ENCODE peak calls at places on chromosomes 16 and 17, in four cellular contexts. R is HepG2, I is upper lobe of left lung, A is K562. M is an unnamed sample.

GRCh38 chr16:57239089-57239488 is 6.0 kb upstream of the ARL2BP start:
- ATAC-seq in A (no peak), I (no peak), R (no peak), M (no peak)

GRCh38 chr16:23959069-23959800 is 123.5 kb downstream of the PRKCB start:
- ATAC-seq in R (no peak), A (peak), I (peak), M (no peak)

GRCh38 chr16:71761097-71761496 is 36.6 kb upstream of the PHLPP2 start:
- ATAC-seq in A (no peak), I (no peak), R (no peak), M (no peak)

GRCh38 chr16:49754495-49755290 is 101.2 kb downstream of the ZNF423 start:
- ATAC-seq in A (peak), R (no peak), I (peak), M (peak)

GRCh38 chr16:65227041-65227835 is 105.4 kb upstream of the CDH11 start:
- ATAC-seq in A (no peak), I (no peak), R (no peak), M (no peak)

GRCh38 chr17:9929873-9930272 is 24.8 kb upstream of the RCVRN start:
- ATAC-seq in I (peak), A (no peak), R (no peak), M (peak)

GRCh38 chr17:63950940-63951907 is 19.1 kb upstream of the CD79B start:
- ATAC-seq in A (peak), I (no peak), R (peak), M (no peak)

GRCh38 chr16:46745594-46745993 is 2.5 kb downstream of the MYLK3 start:
- ATAC-seq in R (no peak), I (no peak), A (no peak), M (no peak)

GRCh38 chr16:1643521-1643920 is 31.4 kb downstream of the CRAMP1 start:
- ATAC-seq in A (no peak), R (no peak), I (no peak), M (no peak)

GRCh38 chr17:31058958-31059357 is 35.8 kb upstream of the NF1 start:
- ATAC-seq in A (peak), I (peak), R (no peak), M (no peak)

GRCh38 chr16:17062676-17063075 is 408.1 kb downstream of the XYLT1 start:
- ATAC-seq in R (no peak), A (no peak), I (no peak), M (no peak)

GRCh38 chr16:77066896-77067496 is 124.0 kb upstream of the MON1B start:
- ATAC-seq in A (no peak), R (no peak), I (no peak), M (no peak)

GRCh38 chr17:49002331-49002730 is 5.1 kb downstream of the IGF2BP1 start:
- ATAC-seq in I (no peak), A (no peak), R (no peak), M (no peak)

GRCh38 chr17:81821147-81821546 is 11.9 kb downstream of the MCRIP1 start:
- ATAC-seq in I (no peak), A (no peak), R (no peak), M (no peak)

GRCh38 chr16:25060920-25061319 is 45.8 kb upstream of the ARHGAP17 start:
- ATAC-seq in I (peak), A (peak), R (no peak), M (no peak)

GRCh38 chr17:32609085-32609484 is 122.3 kb downstream of the CDK5R1 start:
- ATAC-seq in I (no peak), R (peak), A (no peak), M (no peak)

GRCh38 chr16:12669908-12670307 is 133.8 kb downstream of the CPPED1 start:
- ATAC-seq in A (no peak), I (no peak), R (no peak), M (no peak)

GRCh38 chr17:21418446-21419298 is 42.5 kb downstream of the KCNJ12 start:
- ATAC-seq in I (no peak), A (no peak), R (no peak), M (no peak)

GRCh38 chr16:70576431-70577255 is 53.0 kb downstream of the SF3B3 start:
- ATAC-seq in R (peak), A (peak), I (peak), M (no peak)

GRCh38 chr16:714079-714478 is 839 bp upstream of the METRN start:
- ATAC-seq in I (no peak), A (no peak), R (no peak), M (no peak)

GRCh38 chr17:62600805-62601204 is 26.7 kb upstream of the MRC2 start:
- ATAC-seq in A (no peak), R (no peak), I (peak), M (no peak)

GRCh38 chr17:2207815-2208515 is 95.6 kb downstream of the SMG6 start:
- ATAC-seq in I (no peak), A (no peak), R (no peak), M (no peak)

GRCh38 chr16:57590654-57591085 is 37.8 kb upstream of the ADGRG1 start:
- ATAC-seq in I (peak), A (peak), R (peak), M (no peak)

GRCh38 chr17:34886831-34887230 is 74.4 kb downstream of the CCT6B start:
- ATAC-seq in A (peak), I (no peak), R (no peak), M (no peak)

GRCh38 chr17:29771561-29771960 is 148.8 kb upstream of the CORO6 start:
- ATAC-seq in I (no peak), R (no peak), A (no peak), M (no peak)

GRCh38 chr16:80277182-80277581 is 263.6 kb upstream of the DYNLRB2 start:
- ATAC-seq in I (no peak), R (peak), A (peak), M (no peak)

GRCh38 chr16:89104303-89104702 is 10.7 kb downstream of the ACSF3 start:
- ATAC-seq in I (no peak), R (no peak), A (no peak), M (no peak)

GRCh38 chr16:21703589-21704174 is 39.9 kb downstream of the OTOA start:
- ATAC-seq in I (no peak), A (no peak), R (peak), M (no peak)

GRCh38 chr17:65430209-65430833 is 131.1 kb downstream of the AXIN2 start:
- ATAC-seq in A (no peak), R (no peak), I (no peak), M (no peak)

GRCh38 chr16:83599789-83600462 is 207.9 kb upstream of the HSBP1 start:
- ATAC-seq in A (no peak), I (peak), R (peak), M (no peak)

GRCh38 chr17:19672009-19672837 is 23.7 kb downstream of the ALDH3A2 start:
- ATAC-seq in A (no peak), R (peak), I (peak), M (peak)

GRCh38 chr17:343211-343610 is 9.4 kb downstream of the RPH3AL start:
- ATAC-seq in A (no peak), R (no peak), I (no peak), M (no peak)
- TF ChIP-seq POLR2AphosphoS5 in A (no peak), R (no peak), I (no peak), M (no peak)

DNA sequence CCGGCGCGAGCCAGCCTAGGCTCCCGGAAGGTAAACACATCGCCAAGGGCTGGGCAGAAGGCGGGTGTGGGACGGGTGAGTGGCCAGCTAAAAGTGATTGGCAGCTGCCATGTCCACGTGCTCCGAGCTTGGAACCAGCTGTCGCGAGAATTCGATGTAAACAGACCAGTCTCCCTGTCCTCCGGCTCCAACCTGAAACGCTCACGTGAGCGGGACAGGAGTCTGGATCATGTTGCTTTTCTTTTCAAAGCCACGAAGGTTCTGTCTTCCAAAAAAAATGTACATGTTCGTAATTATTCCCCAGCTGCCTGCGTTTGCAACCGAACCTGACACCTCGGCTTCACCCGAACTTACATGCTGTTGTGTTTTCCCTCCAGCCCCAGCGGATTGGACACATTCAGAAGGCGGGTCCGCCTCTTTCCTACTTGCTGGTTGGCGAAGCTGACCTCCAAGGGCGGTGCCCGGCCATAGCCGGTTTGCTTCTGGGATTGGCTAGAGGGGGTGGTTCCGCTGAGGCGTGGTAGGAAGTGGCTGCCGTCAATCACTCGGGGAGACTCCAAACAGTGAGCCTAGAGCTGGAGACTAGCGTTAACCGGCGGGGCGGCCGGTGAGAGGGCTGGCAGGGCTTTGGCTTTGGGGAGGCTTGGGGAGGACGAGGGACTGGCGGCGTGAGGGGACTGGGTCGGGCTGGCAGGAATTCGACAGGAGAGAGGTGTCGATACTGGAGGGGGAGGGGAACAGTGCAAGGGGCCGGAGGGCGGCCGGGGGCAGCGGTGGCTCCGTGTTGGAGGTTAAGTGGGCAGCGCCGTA is at the start of gene BCAS3:
- ATAC-seq in R (peak), I (peak), A (peak), M (peak)
- H3K27ac ChIP-seq in R (peak), I (peak), A (peak), M (peak)

DNA sequence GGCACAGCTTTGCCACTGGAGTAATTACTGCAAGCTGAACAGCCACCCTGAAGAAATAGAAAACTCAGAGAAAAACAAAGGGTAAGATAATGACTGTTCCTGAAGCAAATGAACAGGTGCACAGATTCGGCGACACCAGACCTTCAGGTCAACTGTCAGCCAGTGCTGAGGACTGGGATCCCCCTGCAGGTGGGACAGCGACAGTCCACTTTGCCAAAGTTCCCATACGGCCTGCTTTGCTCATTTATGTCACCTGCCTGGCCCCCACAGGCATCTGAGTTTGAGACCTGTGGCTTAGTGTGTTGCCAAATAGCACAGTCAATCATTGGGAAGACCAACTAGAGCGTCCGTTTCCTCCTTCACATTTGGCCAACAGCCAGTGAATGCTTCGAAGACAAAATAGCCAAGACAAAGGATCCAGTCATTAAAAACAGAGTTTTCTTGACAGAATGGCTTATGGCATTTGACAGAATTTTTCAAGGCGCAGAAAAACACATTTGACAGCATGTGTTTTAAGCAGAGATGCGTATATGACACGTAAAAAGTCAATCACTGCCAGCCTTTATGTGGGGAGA is 113.8 kb downstream of the ABCC12 start:
- ATAC-seq in I (no peak), A (peak), R (peak), M (no peak)
- TF ChIP-seq EP300 in I (no peak), A (no peak), R (no peak), M (no peak)

DNA sequence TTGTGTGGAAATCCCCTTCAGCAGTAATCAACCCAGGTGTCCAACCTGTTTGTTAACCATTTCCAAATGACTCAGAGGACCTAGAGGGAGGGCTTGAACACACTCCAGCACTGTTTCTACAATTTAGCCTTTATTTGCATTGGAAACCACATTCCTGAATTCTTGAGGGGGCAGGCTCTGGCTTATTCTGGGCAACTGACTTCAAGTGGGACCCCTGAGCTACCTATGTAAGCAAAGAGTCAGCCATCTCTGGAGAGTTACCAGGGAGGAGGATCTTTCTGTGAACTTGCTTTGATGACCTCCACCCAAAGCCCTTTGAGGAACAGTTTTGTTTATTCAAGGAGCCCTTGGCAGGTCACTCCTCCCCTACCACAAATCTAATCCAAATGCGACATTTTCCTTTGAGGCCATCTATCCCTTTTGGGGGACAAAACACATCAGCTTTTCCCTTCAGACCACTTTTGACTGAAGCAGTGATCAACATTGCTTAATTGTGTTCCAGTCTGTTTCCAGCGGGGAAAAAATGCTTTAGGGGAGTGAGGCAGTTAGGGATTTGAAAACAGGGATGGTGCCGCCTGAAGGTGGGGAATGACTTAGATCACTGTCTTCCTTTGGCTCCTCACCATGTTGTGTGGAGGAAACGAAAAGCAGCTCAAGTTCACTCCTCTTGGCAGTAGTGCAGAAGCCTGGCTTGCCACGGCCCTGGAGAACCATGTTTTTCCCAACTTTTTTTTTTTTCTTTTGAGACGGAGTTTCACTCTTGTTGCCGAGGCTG is 46.2 kb downstream of the TUBD1 start:
- ATAC-seq in R (peak), I (peak), A (no peak), M (peak)
- TF ChIP-seq POLR2AphosphoS5 in R (no peak), I (peak), A (no peak), M (peak)

GRCh38 chr17:50099003-50099402 is 3.9 kb downstream of the PDK2 start:
- ATAC-seq in I (no peak), A (no peak), R (no peak), M (no peak)

GRCh38 chr17:50102164-50102991 is 7.2 kb downstream of the PDK2 start:
- ATAC-seq in I (peak), R (peak), A (no peak), M (peak)

GRCh38 chr17:50100921-50101345 is 5.8 kb downstream of the PDK2 start:
- ATAC-seq in R (no peak), A (peak), I (no peak), M (peak)

GRCh38 chr17:50101346-50102163 is 6.4 kb downstream of the PDK2 start:
- ATAC-seq in A (peak), I (peak), R (peak), M (peak)

GRCh38 chr17:50100480-50100883 is 5.3 kb downstream of the PDK2 start:
- ATAC-seq in R (no peak), I (no peak), A (no peak), M (no peak)
- H3K27ac ChIP-seq in R (peak), I (no peak), A (no peak), M (peak)

GRCh38 chr17:72580321-72581127 is 459.7 kb downstream of the SOX9 start:
- ATAC-seq in A (no peak), R (peak), I (no peak), M (no peak)
- TF ChIP-seq EP300 in A (no peak), R (peak), I (no peak), M (no peak)

GRCh38 chr17:7887038-7887481 is 1.5 kb upstream of the CHD3 start:
- ATAC-seq in R (no peak), A (no peak), I (no peak), M (no peak)

GRCh38 chr17:7887482-7888183 is 956 bp upstream of the CHD3 start:
- ATAC-seq in R (peak), A (peak), I (peak), M (peak)

GRCh38 chr17:7888184-7888920 is at the start of gene CHD3:
- ATAC-seq in A (no peak), R (peak), I (peak), M (peak)

GRCh38 chr17:7886227-7887037 is 2.2 kb upstream of the CHD3 start:
- ATAC-seq in A (peak), R (peak), I (no peak), M (no peak)

GRCh38 chr17:7889166-7889584 is 586 bp downstream of the CHD3 start:
- ATAC-seq in I (peak), A (no peak), R (peak), M (peak)
- TF ChIP-seq POLR2AphosphoS5 in I (peak), A (no peak), R (no peak), M (peak)

DNA sequence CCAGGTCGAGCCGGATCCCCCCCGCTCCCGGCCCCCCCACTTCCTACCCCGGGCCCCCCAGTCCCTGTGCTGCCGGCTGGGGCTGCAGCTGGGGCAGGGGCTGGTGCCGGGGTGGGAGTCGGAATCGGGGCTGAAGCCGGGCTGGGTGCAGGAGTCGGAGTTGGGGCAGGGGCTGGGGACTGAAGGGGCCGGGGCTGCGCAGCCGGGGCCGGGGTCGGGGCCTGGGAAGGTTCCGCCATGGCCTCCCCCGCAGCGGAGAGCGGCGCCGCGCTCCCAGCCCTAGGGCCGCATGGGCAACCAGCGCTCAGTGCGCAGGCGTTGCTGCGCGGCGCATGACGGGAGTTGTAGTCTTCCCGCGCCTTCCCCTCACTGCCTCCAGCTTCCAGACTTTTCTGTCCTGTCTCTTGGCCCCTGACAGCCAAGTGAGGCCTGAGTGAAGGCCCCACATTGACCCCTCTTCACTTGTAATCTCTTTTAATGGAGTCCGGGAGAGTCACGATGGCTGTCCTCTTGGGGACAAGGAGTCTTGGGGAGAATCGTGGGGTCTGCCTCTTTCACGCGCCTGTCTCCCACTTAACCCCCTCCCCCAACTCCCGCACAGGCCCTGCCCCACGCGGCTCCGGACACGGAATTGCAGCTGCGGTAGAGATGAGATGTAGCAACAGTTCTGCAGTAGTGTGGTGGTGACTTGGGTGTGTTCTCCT is at the start of gene KAT2A:
- ATAC-seq in A (peak), I (peak), R (peak), M (peak)
- H3K27ac ChIP-seq in A (peak), I (peak), R (peak), M (no peak)

GRCh38 chr16:72990571-72990970 is 57.4 kb downstream of the ZFHX3 start:
- ATAC-seq in R (no peak), I (no peak), A (no peak), M (no peak)

GRCh38 chr16:72988568-72988967 is 59.4 kb downstream of the ZFHX3 start:
- ATAC-seq in I (no peak), A (no peak), R (no peak), M (no peak)

GRCh38 chr16:72991211-72991610 is 56.7 kb downstream of the ZFHX3 start:
- ATAC-seq in A (no peak), R (no peak), I (no peak), M (no peak)

GRCh38 chr16:72989203-72989991 is 58.5 kb downstream of the ZFHX3 start:
- ATAC-seq in A (no peak), I (peak), R (no peak), M (peak)

DNA sequence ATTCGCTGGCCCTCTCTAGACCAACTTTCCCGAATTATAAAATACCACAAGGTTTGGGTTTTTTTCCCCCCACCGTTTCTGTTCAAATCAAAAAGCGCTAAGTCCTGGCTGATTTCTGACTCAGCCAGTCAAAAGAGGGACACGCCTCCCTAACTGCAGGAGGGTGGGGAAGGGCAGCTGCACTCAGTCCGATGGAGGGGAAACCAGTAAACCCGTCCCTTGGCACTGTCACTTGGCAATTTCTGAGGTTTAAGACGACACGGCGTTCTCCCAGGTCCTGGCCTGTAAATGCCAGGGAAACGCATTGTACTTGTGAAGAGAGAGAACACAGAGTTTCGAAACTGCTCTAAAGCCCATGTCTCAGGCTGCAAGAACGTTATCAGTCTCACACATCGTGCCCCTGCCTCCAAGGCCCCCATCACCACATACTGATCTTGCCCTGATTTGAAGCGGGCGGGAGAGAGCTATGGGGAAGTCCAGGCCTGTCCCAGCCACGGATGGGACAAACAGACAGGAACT is 57.9 kb downstream of the ZFHX3 start:
- ATAC-seq in A (no peak), R (peak), I (peak), M (peak)
- TF ChIP-seq EP300 in A (no peak), R (no peak), I (no peak), M (no peak)

DNA sequence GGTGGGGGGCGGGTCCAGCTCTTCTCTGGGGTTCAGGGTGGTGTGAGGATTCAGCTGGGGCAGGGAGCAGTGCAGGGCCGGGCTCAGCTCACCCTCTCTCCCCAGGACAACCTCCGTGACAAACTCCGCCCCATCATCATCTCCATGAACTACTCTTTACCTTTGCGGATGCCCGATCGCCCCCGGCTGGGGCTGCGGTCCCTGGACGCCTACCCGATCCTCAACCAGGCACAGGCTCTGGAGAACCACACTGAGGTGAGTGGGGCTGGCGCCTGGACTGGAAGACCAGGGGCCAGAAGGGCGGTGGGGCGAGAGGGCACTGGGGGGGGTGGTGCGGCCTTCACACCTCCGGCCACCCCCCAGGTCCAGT is 18.9 kb upstream of the PDK2 start:
- ATAC-seq in R (no peak), I (no peak), A (no peak), M (no peak)
- TF ChIP-seq POLR2AphosphoS5 in R (no peak), I (no peak), A (no peak), M (no peak)